ENCODE peak calls at places on chromosomes 13 and 19, in ten cellular contexts. V is IMR-90, H is bronchial epithelial cell, G is T-helper 17 cell, T is thoracic aorta, N is EL, S is NCI-H2107, J is osteoblast, F is T-helper 22 cell, W is D721Med. M is an unnamed sample.

GRCh38 chr19:41616785-41617621 is 9.9 kb downstream of the CEACAM4 start:
- DNase-seq in V (peak), H (peak), G (no peak), T (no peak), N (peak), S (no peak), J (no peak), F (no peak), W (no peak), M (peak)

GRCh38 chr19:31312004-31312403 is 37.2 kb downstream of the TSHZ3 start:
- DNase-seq in V (peak), H (peak), G (no peak), T (no peak), N (peak), S (no peak), J (peak), F (no peak), W (no peak), M (no peak)

GRCh38 chr13:74191036-74191809 is 57.0 kb upstream of the KLF12 start:
- DNase-seq in V (peak), H (peak), G (no peak), T (no peak), N (peak), S (no peak), J (no peak), F (no peak), W (no peak), M (no peak)

GRCh38 chr19:43984687-43985000 is 656 bp downstream of the ZNF155 start:
- DNase-seq in V (no peak), H (no peak), G (no peak), T (no peak), N (no peak), S (no peak), J (peak), F (no peak), W (no peak), M (peak)

GRCh38 chr19:38304866-38305429 is 897 bp downstream of the C19orf33 start:
- DNase-seq in V (no peak), H (peak), G (no peak), T (no peak), N (no peak), S (no peak), J (no peak), F (no peak), W (no peak), M (peak)

GRCh38 chr19:33376931-33377557 is 3.5 kb downstream of the CEBPG start:
- DNase-seq in V (no peak), H (peak), G (no peak), T (no peak), N (no peak), S (no peak), J (peak), F (no peak), W (no peak), M (peak)

GRCh38 chr13:101390461-101390860 is 25.8 kb downstream of the NALCN start:
- DNase-seq in V (peak), H (no peak), G (no peak), T (no peak), N (peak), S (no peak), J (no peak), F (no peak), W (no peak), M (no peak)

GRCh38 chr13:109274188-109274821 is 512.1 kb downstream of the IRS2 start:
- DNase-seq in V (peak), H (peak), G (no peak), T (no peak), N (peak), S (no peak), J (no peak), F (no peak), W (no peak), M (peak)

GRCh38 chr19:46080561-46080960 is 39.8 kb upstream of the IGFL4 start:
- DNase-seq in V (peak), H (no peak), G (no peak), T (no peak), N (peak), S (no peak), J (peak), F (no peak), W (no peak), M (peak)

GRCh38 chr19:3494051-3494450 is 6.4 kb downstream of the DOHH start:
- DNase-seq in V (no peak), H (no peak), G (no peak), T (no peak), N (no peak), S (no peak), J (peak), F (no peak), W (peak), M (no peak)

GRCh38 chr13:91174886-91175501 is 172.5 kb upstream of the MIR17HG start:
- DNase-seq in V (no peak), H (no peak), G (no peak), T (no peak), N (no peak), S (no peak), J (peak), F (no peak), W (no peak), M (no peak)

GRCh38 chr13:33873251-33873908 is 55.4 kb downstream of the RFC3 start:
- DNase-seq in V (no peak), H (no peak), G (no peak), T (no peak), N (no peak), S (no peak), J (no peak), F (no peak), W (no peak), M (no peak)

GRCh38 chr13:107765724-107766436 is 449.5 kb downstream of the LIG4 start:
- DNase-seq in V (peak), H (no peak), G (no peak), T (no peak), N (no peak), S (no peak), J (peak), F (no peak), W (no peak), M (no peak)

GRCh38 chr19:4567584-4568071 is 8.1 kb upstream of the SEMA6B start:
- DNase-seq in V (peak), H (peak), G (peak), T (no peak), N (peak), S (no peak), J (peak), F (peak), W (no peak), M (peak)

GRCh38 chr19:46722004-46722380 is 5.1 kb upstream of the PRKD2 start:
- DNase-seq in V (no peak), H (peak), G (no peak), T (no peak), N (no peak), S (no peak), J (peak), F (no peak), W (no peak), M (no peak)

M was measured in MCF 10A.